ENCODE peak calls at places on chromosome 14, in five cellular contexts. K is endothelial cell, L is Kasumi-1, I is activated T-helper 1 cell treated with Interleukin-2 at 50 U/mL for 16 hours, S is ovary. N is an unnamed sample.

GRCh38 chr14:103121846-103122577 is 1.2 kb upstream of the TNFAIP2 start:
- DNase-seq in I (no peak), L (peak; percentile 50), K (peak; percentile 79), S (peak; percentile 92), N (peak; percentile 88)

GRCh38 chr14:71362920-71363584 is 455.8 kb downstream of the PCNX1 start:
- DNase-seq in I (no peak), L (no peak), K (no peak), S (no peak), N (no peak)

GRCh38 chr14:85528080-85528881 is 1.7 kb upstream of the FLRT2 start:
- DNase-seq in I (no peak), L (no peak), K (peak; percentile 44), S (peak; percentile 57), N (peak; percentile 63)

GRCh38 chr14:88233915-88234314 is 89.2 kb downstream of the KCNK10 start:
- DNase-seq in S (peak; percentile 23), L (no peak), I (no peak), K (peak; percentile 11), N (no peak)

GRCh38 chr14:73843296-73843695 is 8.3 kb upstream of the PTGR2 start:
- DNase-seq in I (no peak), L (no peak), S (no peak), K (no peak), N (no peak)

GRCh38 chr14:26444745-26445144 is 153.1 kb downstream of the NOVA1 start:
- DNase-seq in K (peak; percentile 29), I (no peak), S (no peak), L (no peak), N (peak; percentile 28)

GRCh38 chr14:92688434-92689375 is 59.7 kb downstream of the LGMN start:
- DNase-seq in S (no peak), L (no peak), K (no peak), I (no peak), N (no peak)

GRCh38 chr14:36626150-36626549 is 35.5 kb upstream of the PAX9 start:
- DNase-seq in L (no peak), K (no peak), I (no peak), S (no peak), N (no peak)

GRCh38 chr14:60008042-60008441 is 83.7 kb upstream of the PCNX4 start:
- DNase-seq in I (no peak), K (no peak), S (no peak), L (no peak), N (no peak)

GRCh38 chr14:103118663-103119404 is 4.4 kb upstream of the TNFAIP2 start:
- DNase-seq in S (no peak), I (no peak), K (no peak), L (no peak), N (no peak)

GRCh38 chr14:65846469-65846868 is 433.9 kb downstream of the FUT8 start:
- DNase-seq in L (peak; percentile 13), I (no peak), K (no peak), S (no peak), N (no peak)

GRCh38 chr14:56514663-56515371 is 64.8 kb upstream of the TMEM260 start:
- DNase-seq in K (no peak), I (no peak), S (no peak), L (no peak), N (no peak)

GRCh38 chr14:83706555-83706954 is 1823.4 kb upstream of the FLRT2 start:
- DNase-seq in I (no peak), S (no peak), L (no peak), K (no peak), N (no peak)